ENCODE peak calls at places on chromosomes 13 and 19, in eight cellular contexts. J is stimulated activated naive CD8-positive, alpha-beta T cell treated with anti-CD3 and anti-CD28 coated beads, Interleukin-15, amount 100 ng/mL, for 72 hours; V is Right ventricle myocardium superior; L is CD4-positive, alpha-beta T cell; S is T-helper 2 cell; Q is EL; F is RPMI7951; I is skeletal muscle cell. B is an unnamed sample.

GRCh38 chr19:28419312-28419711 is 793.6 kb downstream of the UQCRFS1 start:
- DNase-seq in J (no peak), S (no peak), L (no peak), Q (no peak), I (no peak), V (no peak), F (no peak), B (no peak)

GRCh38 chr19:23996549-23996948 is 81.9 kb downstream of the ZNF726 start:
- DNase-seq in I (no peak), F (peak; percentile 46), L (no peak), Q (peak; percentile 4), V (no peak), S (no peak), J (no peak), B (no peak)

GRCh38 chr13:27826379-27827353 is 34.4 kb downstream of the GSX1 start:
- DNase-seq in I (peak; percentile 38), Q (peak; percentile 76), L (peak; percentile 51), V (peak; percentile 87), J (peak; percentile 57), F (peak; percentile 66), S (peak; percentile 55), B (peak; percentile 51)

GRCh38 chr19:12092065-12092867 is 27.7 kb downstream of the ZNF844 start:
- DNase-seq in F (peak; percentile 94), V (peak; percentile 93), L (peak; percentile 2), J (peak; percentile 87), Q (peak; percentile 94), S (peak; percentile 76), I (peak; percentile 53), B (peak; percentile 9)

GRCh38 chr13:21075303-21076264 is 14.2 kb upstream of the LATS2 start:
- DNase-seq in V (peak; percentile 74), I (no peak), S (peak; percentile 30), F (no peak), L (no peak), J (peak; percentile 54), Q (no peak), B (no peak)

GRCh38 chr13:96450635-96451034 is 360.7 kb downstream of the HS6ST3 start:
- DNase-seq in Q (no peak), V (no peak), J (no peak), S (no peak), F (no peak), I (no peak), L (no peak), B (no peak)

GRCh38 chr13:102127153-102127552 is 274.7 kb downstream of the FGF14 start:
- DNase-seq in J (no peak), L (no peak), Q (no peak), I (no peak), S (no peak), V (no peak), F (no peak), B (no peak)

GRCh38 chr19:42135836-42136235 is 3.6 kb upstream of the POU2F2 start:
- DNase-seq in I (no peak), L (no peak), J (no peak), F (no peak), V (no peak), S (no peak), Q (no peak), B (no peak)

GRCh38 chr19:39582891-39583625 is 19.3 kb upstream of the LGALS13 start:
- DNase-seq in L (no peak), I (no peak), F (no peak), V (no peak), Q (no peak), J (no peak), S (no peak), B (no peak)

GRCh38 chr13:48624858-48625257 is 28.9 kb upstream of the CYSLTR2 start:
- DNase-seq in I (peak; percentile 4), S (no peak), V (no peak), J (no peak), Q (no peak), L (no peak), F (no peak), B (no peak)

GRCh38 chr13:113598081-113598410 is 13.5 kb downstream of the TFDP1 start:
- DNase-seq in L (no peak), S (no peak), I (no peak), F (no peak), Q (no peak), J (no peak), V (no peak), B (no peak)

GRCh38 chr13:113879506-113880360 is 15.9 kb upstream of the GAS6 start:
- DNase-seq in F (peak; percentile 93), I (no peak), Q (no peak), J (no peak), L (no peak), S (no peak), V (no peak), B (no peak)

GRCh38 chr19:33705860-33706259 is 84.1 kb downstream of the CHST8 start:
- DNase-seq in F (no peak), S (no peak), I (no peak), J (no peak), L (no peak), V (no peak), Q (no peak), B (no peak)

GRCh38 chr13:110392510-110393233 is 85.6 kb downstream of the COL4A2 start:
- DNase-seq in L (no peak), F (peak; percentile 97), V (no peak), S (no peak), Q (peak; percentile 68), I (no peak), J (no peak), B (no peak)

GRCh38 chr13:58960909-58961308 is 1202.8 kb downstream of the DIAPH3 start:
- DNase-seq in S (no peak), I (peak; percentile 3), J (no peak), Q (no peak), F (no peak), L (no peak), V (no peak), B (no peak)

GRCh38 chr19:34734601-34735103 is 609 bp downstream of the ZNF181 start:
- DNase-seq in F (no peak), J (no peak), L (no peak), Q (no peak), V (no peak), I (no peak), S (no peak), B (no peak)

GRCh38 chr19:6963937-6964336 is 57.3 kb downstream of the MBD3L2B start:
- DNase-seq in V (no peak), S (peak; percentile 18), Q (no peak), L (peak; percentile 20), I (no peak), F (no peak), J (peak; percentile 16), B (peak; percentile 13)

GRCh38 chr13:66489172-66489571 is 741.0 kb downstream of the PCDH9 start:
- DNase-seq in F (no peak), V (no peak), Q (no peak), S (no peak), L (no peak), I (no peak), J (no peak), B (no peak)

GRCh38 chr13:98293103-98293502 is 116.0 kb upstream of the RNF113B start:
- DNase-seq in F (no peak), V (no peak), L (no peak), Q (no peak), I (no peak), J (no peak), S (no peak), B (no peak)

GRCh38 chr13:51122868-51123267 is 11.8 kb upstream of the C13orf42 start:
- DNase-seq in V (no peak), I (no peak), L (no peak), J (peak; percentile 45), Q (no peak), S (peak; percentile 90), F (peak; percentile 14), B (no peak)

GRCh38 chr13:70732611-70733010 is 624.4 kb upstream of the KLHL1 start:
- DNase-seq in V (no peak), F (no peak), Q (no peak), L (no peak), J (no peak), S (no peak), I (no peak), B (no peak)

GRCh38 chr19:44600466-44600865 is 12.9 kb upstream of the IGSF23 start:
- DNase-seq in I (no peak), Q (no peak), L (no peak), J (no peak), V (no peak), S (no peak), F (no peak), B (no peak)

GRCh38 chr13:38850868-38851626 is 139.6 kb downstream of the STOML3 start:
- DNase-seq in J (no peak), Q (no peak), I (no peak), F (no peak), S (no peak), L (no peak), V (no peak), B (no peak)

GRCh38 chr19:54434112-54434861 is 14.7 kb upstream of the LENG8 start:
- DNase-seq in V (no peak), F (no peak), S (no peak), I (no peak), Q (no peak), J (no peak), L (no peak), B (no peak)

GRCh38 chr19:42132851-42133528 is 744 bp upstream of the POU2F2 start:
- DNase-seq in I (no peak), L (peak; percentile 78), S (peak; percentile 76), Q (peak; percentile 61), J (peak; percentile 87), F (peak; percentile 49), V (peak; percentile 85), B (peak; percentile 79)

GRCh38 chr13:110638814-110639806 is 23.8 kb downstream of the NAXD start:
- DNase-seq in V (no peak), L (no peak), J (no peak), I (no peak), F (no peak), S (no peak), Q (no peak), B (no peak)

GRCh38 chr19:55344444-55344843 is 4.8 kb downstream of the KMT5C start:
- DNase-seq in S (no peak), F (peak; percentile 69), V (no peak), L (no peak), J (no peak), I (no peak), Q (peak; percentile 46), B (no peak)

GRCh38 chr13:113836917-113837553 is 26.8 kb downstream of the GAS6 start:
- DNase-seq in S (no peak), L (no peak), F (peak; percentile 83), J (no peak), I (peak; percentile 94), V (peak; percentile 78), Q (peak; percentile 78), B (no peak)

GRCh38 chr13:45446181-45446580 is 18.6 kb upstream of the COG3 start:
- DNase-seq in S (no peak), I (no peak), V (no peak), J (no peak), L (no peak), F (peak; percentile 15), Q (peak; percentile 91), B (no peak)

GRCh38 chr13:33188093-33188882 is 97.3 kb downstream of the STARD13 start:
- DNase-seq in S (peak; percentile 29), L (no peak), F (no peak), J (no peak), I (no peak), V (no peak), Q (peak; percentile 46), B (no peak)

GRCh38 chr19:50776131-50776530 is 5.9 kb downstream of the GPR32 start:
- DNase-seq in J (no peak), L (no peak), I (no peak), Q (no peak), S (no peak), F (no peak), V (no peak), B (no peak)

GRCh38 chr13:75864718-75865117 is 228.6 kb downstream of the LMO7 start:
- DNase-seq in S (no peak), F (no peak), J (no peak), I (peak; percentile 19), V (no peak), L (no peak), Q (peak; percentile 48), B (no peak)

GRCh38 chr19:36081385-36081784 is 26.7 kb downstream of the WDR62 start:
- DNase-seq in L (no peak), V (no peak), F (no peak), S (no peak), Q (no peak), J (no peak), I (no peak), B (no peak)

GRCh38 chr19:49136771-49137171 is 17.4 kb downstream of the PPFIA3 start:
- DNase-seq in L (no peak), V (peak; percentile 91), J (no peak), I (no peak), Q (no peak), F (no peak), S (no peak), B (no peak)